ENCODE peak calls at places on chromosomes 11 and 22, in seven cellular contexts. N, Y, J, F, Z, R and K are unnamed samples.

GRCh38 chr22:49262167-49262566 is 565.5 kb downstream of the BRD1 start:
- DNase-seq in N (no peak), J (no peak), Y (no peak), F (no peak), Z (no peak), R (no peak), K (no peak)

GRCh38 chr11:65427691-65428577 is 5.3 kb downstream of the NEAT1 start:
- DNase-seq in N (peak; percentile 86), J (peak; percentile 80), F (no peak), Y (peak; percentile 90), Z (peak; percentile 71), R (peak; percentile 78), K (no peak)

GRCh38 chr11:44286268-44286880 is 23.6 kb downstream of the ALX4 start:
- DNase-seq in N (peak; percentile 48), F (no peak), Y (peak; percentile 70), Z (peak; percentile 69), J (peak; percentile 38), R (no peak), K (peak; percentile 75)

GRCh38 chr22:45554040-45554406 is 51.3 kb downstream of the FBLN1 start:
- DNase-seq in Z (no peak), N (no peak), F (no peak), R (no peak), Y (no peak), J (no peak), K (no peak)

GRCh38 chr11:65434057-65434666 is 11.6 kb downstream of the NEAT1 start:
- DNase-seq in Z (no peak), N (peak; percentile 25), F (no peak), J (peak; percentile 6), R (no peak), Y (peak; percentile 70), K (no peak)

GRCh38 chr11:130115218-130115617 is 44.4 kb upstream of the ST14 start:
- DNase-seq in N (peak; percentile 40), Y (peak; percentile 72), F (no peak), R (no peak), Z (no peak), J (no peak), K (no peak)

GRCh38 chr11:61797263-61797944 is 4.7 kb downstream of the FEN1 start:
- DNase-seq in N (peak; percentile 84), F (no peak), Z (peak; percentile 86), R (peak; percentile 67), Y (peak; percentile 92), J (peak; percentile 77), K (peak; percentile 72)

GRCh38 chr22:44399906-44400762 is 87.4 kb upstream of the SHISAL1 start:
- DNase-seq in Y (no peak), N (no peak), F (peak; percentile 58), Z (no peak), J (no peak), R (no peak), K (peak; percentile 1)

GRCh38 chr11:69497221-69497787 is 15.8 kb downstream of the LINC01488 start:
- DNase-seq in R (peak; percentile 83), N (peak; percentile 98), Z (peak; percentile 83), Y (peak; percentile 96), F (peak; percentile 91), J (peak; percentile 96), K (peak; percentile 68)

GRCh38 chr11:114031599-114032320 is 27.8 kb upstream of the ZBTB16 start:
- DNase-seq in J (no peak), R (no peak), Z (no peak), Y (no peak), N (no peak), F (no peak), K (no peak)

GRCh38 chr22:44497218-44497903 is 672 bp downstream of the RTL6 start:
- DNase-seq in J (no peak), Y (peak; percentile 42), R (no peak), Z (peak; percentile 41), N (peak; percentile 22), F (peak; percentile 75), K (no peak)

GRCh38 chr11:118892515-118892914 is 8.8 kb downstream of the CXCR5 start:
- DNase-seq in Y (no peak), J (no peak), Z (no peak), R (no peak), F (no peak), N (no peak), K (no peak)

GRCh38 chr11:61362542-61362875 is 335 bp downstream of the TMEM138 start:
- DNase-seq in R (no peak), N (peak; percentile 49), F (no peak), J (peak; percentile 37), Y (peak; percentile 56), Z (peak; percentile 39), K (peak; percentile 24)

GRCh38 chr11:118142081-118142480 is 10.5 kb downstream of the SCN4B start:
- DNase-seq in F (no peak), Z (peak; percentile 39), N (no peak), R (no peak), Y (no peak), J (peak; percentile 21), K (no peak)

GRCh38 chr22:19962909-19963806 is 21.5 kb upstream of the TXNRD2 start:
- DNase-seq in N (peak; percentile 33), Z (peak; percentile 95), F (peak; percentile 93), J (no peak), Y (no peak), R (no peak), K (no peak)

GRCh38 chr11:120810251-120810650 is 213.7 kb upstream of the TBCEL start:
- DNase-seq in F (no peak), Y (peak; percentile 5), J (peak; percentile 23), N (no peak), R (no peak), Z (no peak), K (no peak)

GRCh38 chr22:46576556-46577351 is 39.3 kb upstream of the CELSR1 start:
- DNase-seq in J (no peak), Y (peak; percentile 62), N (peak; percentile 44), Z (peak; percentile 87), R (no peak), F (peak; percentile 89), K (peak; percentile 50)

GRCh38 chr22:27534720-27535125 is 266.8 kb downstream of the MN1 start:
- DNase-seq in N (peak; percentile 97), Z (peak; percentile 54), F (no peak), R (peak; percentile 71), J (peak; percentile 48), Y (peak; percentile 91), K (no peak)

GRCh38 chr11:76901144-76901543 is 40.4 kb downstream of the ACER3 start:
- DNase-seq in Y (no peak), N (no peak), R (no peak), F (no peak), Z (no peak), J (no peak), K (no peak)

GRCh38 chr11:93085097-93085496 is 112.7 kb downstream of the SLC36A4 start:
- DNase-seq in R (peak; percentile 18), N (no peak), F (no peak), Z (no peak), J (peak; percentile 7), Y (no peak), K (no peak)

GRCh38 chr11:114326776-114327175 is 30.6 kb downstream of the NNMT start:
- DNase-seq in Z (no peak), N (no peak), F (no peak), J (no peak), Y (no peak), R (no peak), K (no peak)

GRCh38 chr11:115500547-115501503 is 3.4 kb downstream of the CADM1 start:
- DNase-seq in R (no peak), Z (no peak), J (no peak), F (no peak), N (no peak), Y (no peak), K (peak; percentile 7)

GRCh38 chr22:30270841-30271240 is 4.2 kb upstream of the OSM start:
- DNase-seq in Y (peak; percentile 79), Z (no peak), F (peak; percentile 96), J (no peak), N (no peak), R (no peak), K (no peak)

GRCh38 chr11:85821636-85822035 is 10.7 kb upstream of the SYTL2 start:
- DNase-seq in Y (no peak), Z (no peak), N (peak; percentile 24), F (no peak), J (peak; percentile 19), R (no peak), K (no peak)

GRCh38 chr11:13487661-13488030 is 8.2 kb downstream of the PTH start:
- DNase-seq in Z (no peak), N (peak; percentile 12), J (no peak), F (no peak), Y (peak; percentile 8), R (no peak), K (no peak)

GRCh38 chr11:13486926-13487660 is 8.7 kb downstream of the PTH start:
- DNase-seq in J (no peak), N (peak; percentile 35), F (peak; percentile 90), Z (peak; percentile 44), R (no peak), Y (peak; percentile 29), K (peak; percentile 9)
- TF ChIP-seq CTCF in J (peak; percentile 51), N (peak; percentile 42), F (peak; percentile 18), Z (peak; percentile 29), R (peak; percentile 16), Y (peak; percentile 42), K (no peak)

DNA sequence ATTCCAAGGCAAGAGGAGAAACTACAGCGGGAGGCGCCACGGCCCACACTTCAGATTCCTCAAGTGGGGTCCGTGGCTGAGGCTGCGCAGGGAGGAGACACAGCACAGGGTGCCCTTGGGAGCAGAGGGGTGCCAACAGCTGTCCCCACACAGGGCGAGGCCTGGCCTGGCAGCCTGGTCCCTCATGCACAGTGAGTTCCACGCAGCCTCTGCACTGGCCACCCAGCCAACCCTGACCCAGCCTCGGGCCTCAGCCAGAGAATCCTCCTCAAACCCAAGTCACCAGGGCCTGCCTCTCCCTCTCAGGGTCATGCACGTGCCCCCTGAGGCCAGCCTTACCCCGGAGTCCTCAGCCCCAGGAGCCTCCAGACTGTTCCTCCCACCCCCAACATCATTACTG is 22.4 kb upstream of the MOB2 start:
- DNase-seq in J (no peak), F (no peak), Y (no peak), N (no peak), Z (no peak), R (no peak), K (no peak)
- TF ChIP-seq CTCF in J (no peak), F (no peak), Y (no peak), N (no peak), Z (no peak), R (no peak), K (no peak)

DNA sequence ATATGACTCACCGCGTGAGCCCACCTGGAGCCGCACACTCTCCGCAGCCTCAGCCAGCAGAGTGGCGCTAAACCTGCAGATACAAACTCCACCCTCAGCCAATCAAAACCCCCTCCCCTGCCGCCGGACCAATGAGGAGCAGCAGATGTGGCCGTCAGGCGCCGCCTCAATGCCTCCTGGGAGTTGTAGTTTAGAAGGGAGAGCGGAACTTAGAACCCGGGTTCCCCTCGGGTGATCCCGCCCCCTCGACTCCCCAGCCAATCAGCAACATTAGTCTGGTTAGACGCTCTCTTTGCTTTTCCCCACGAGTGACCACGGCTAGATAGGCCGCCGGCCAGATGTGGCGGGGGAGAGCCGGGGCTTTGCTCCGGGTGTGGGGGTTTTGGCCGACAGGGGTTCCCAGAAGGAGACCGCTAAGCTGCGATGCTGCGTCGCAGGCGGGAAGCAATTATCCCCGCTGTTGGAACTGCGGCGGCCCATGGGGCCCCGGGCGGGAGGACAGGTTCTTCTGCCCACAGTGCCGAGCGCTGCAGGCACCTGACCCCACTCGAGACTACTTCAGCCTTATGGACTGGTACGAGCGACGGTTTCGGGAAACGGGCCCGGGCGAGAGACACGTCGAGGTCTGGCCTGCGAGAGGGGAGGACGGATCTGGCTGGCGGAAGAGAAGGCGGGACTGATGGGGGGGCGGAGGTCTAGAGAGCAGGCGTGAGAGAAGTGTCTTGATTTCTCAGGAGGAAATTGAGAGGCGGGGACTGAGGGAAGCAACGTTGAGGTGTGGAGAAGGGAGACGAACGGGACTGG is at the start of the genes CHEK2 and HSCB:
- DNase-seq in J (peak; percentile 98), N (peak; percentile 97), Z (peak; percentile 99), Y (peak; percentile 99), R (peak; percentile 96), F (peak; percentile 95), K (peak; percentile 93)
- TF ChIP-seq CTCF in J (peak; percentile 36), N (no peak), Z (no peak), Y (no peak), R (no peak), F (no peak), K (no peak)

GRCh38 chr11:34792143-34792542 is 124.0 kb downstream of the APIP start:
- DNase-seq in Z (no peak), N (no peak), R (no peak), F (no peak), Y (no peak), J (no peak), K (no peak)
- TF ChIP-seq CTCF in Z (no peak), N (no peak), R (no peak), F (no peak), Y (no peak), J (no peak), K (no peak)